ENCODE peak calls at places on chromosomes 6 and 20, in six cellular contexts. B is GM10248; X is T follicular helper cell; F is adrenal gland; V is stimulated activated CD8-positive, alpha-beta memory T cell treated with anti-CD3 and anti-CD28 coated beads, Interleukin-12 subunit alpha, Interleukin-12 subunit beta, amount 100 ng/mL, for 4 hours; S is activated CD4-positive, alpha-beta T cell treated with anti-CD3 and anti-CD28 coated beads, Interleukin-2, amount 50 U/mL, for 1 hour. K is an unnamed sample.

GRCh38 chr6:43256670-43257664 is 13.7 kb downstream of the TTBK1 start:
- DNase-seq in B (no peak), X (no peak), F (no peak), V (no peak), S (no peak), K (no peak)

GRCh38 chr6:83432626-83433025 is 1.8 kb upstream of the ME1 start:
- DNase-seq in B (no peak), X (no peak), F (no peak), V (no peak), S (no peak), K (no peak)

GRCh38 chr20:10843161-10843711 is 169.4 kb upstream of the JAG1 start:
- DNase-seq in B (no peak), X (no peak), F (no peak), V (no peak), S (no peak), K (no peak)

GRCh38 chr20:17320456-17320855 is 93.6 kb downstream of the PCSK2 start:
- DNase-seq in B (no peak), X (no peak), F (no peak), V (no peak), S (no peak), K (peak)

GRCh38 chr20:49541733-49542513 is 26.0 kb downstream of the PTGIS start:
- DNase-seq in B (peak), X (peak), F (peak), V (peak), S (peak), K (peak)

GRCh38 chr6:68826501-68826900 is 191.4 kb downstream of the ADGRB3 start:
- DNase-seq in B (no peak), X (no peak), F (no peak), V (no peak), S (no peak), K (no peak)

GRCh38 chr6:167668019-167668753 is 158.5 kb upstream of the AFDN start:
- DNase-seq in B (no peak), X (no peak), F (peak), V (no peak), S (no peak), K (no peak)

GRCh38 chr6:117270960-117271507 is 5.7 kb downstream of the VGLL2 start:
- DNase-seq in B (no peak), X (no peak), F (no peak), V (no peak), S (no peak), K (no peak)

GRCh38 chr6:82397962-82398692 is 34.5 kb downstream of the TPBG start:
- DNase-seq in B (no peak), X (no peak), F (no peak), V (no peak), S (no peak), K (peak)

GRCh38 chr6:15922510-15923307 is 206.2 kb upstream of the MYLIP start:
- DNase-seq in B (no peak), X (no peak), F (no peak), V (no peak), S (no peak), K (no peak)

GRCh38 chr6:31081872-31082271 is 30.5 kb downstream of the C6orf15 start:
- DNase-seq in B (no peak), X (no peak), F (no peak), V (no peak), S (no peak), K (peak)

GRCh38 chr6:37820713-37821069 is 1.2 kb downstream of the ZFAND3 start:
- DNase-seq in B (no peak), X (no peak), F (no peak), V (no peak), S (no peak), K (no peak)

GRCh38 chr20:41176711-41177552 is 39.6 kb downstream of the PLCG1 start:
- DNase-seq in B (no peak), X (no peak), F (peak), V (no peak), S (no peak), K (no peak)

GRCh38 chr6:108114861-108115597 is 40.5 kb upstream of the OSTM1 start:
- DNase-seq in B (no peak), X (no peak), F (peak), V (no peak), S (no peak), K (no peak)

GRCh38 chr6:85115876-85116275 is 334.0 kb upstream of the NT5E start:
- DNase-seq in B (no peak), X (no peak), F (no peak), V (no peak), S (no peak), K (no peak)

GRCh38 chr6:152170702-152171667 is 363.5 kb downstream of the ESR1 start:
- DNase-seq in B (peak), X (peak), F (peak), V (peak), S (peak), K (no peak)

GRCh38 chr6:112983741-112984221 is 636.7 kb downstream of the RFPL4B start:
- DNase-seq in B (no peak), X (no peak), F (no peak), V (no peak), S (no peak), K (no peak)

GRCh38 chr20:59125332-59125731 is 38.3 kb upstream of the ZNF831 start:
- DNase-seq in B (no peak), X (no peak), F (no peak), V (no peak), S (no peak), K (no peak)

GRCh38 chr20:4047614-4048013 is 32.3 kb upstream of the RNF24 start:
- DNase-seq in B (no peak), X (no peak), F (no peak), V (no peak), S (no peak), K (no peak)

GRCh38 chr20:44407402-44408184 is 52.1 kb downstream of the HNF4A start:
- DNase-seq in B (no peak), X (no peak), F (peak), V (no peak), S (no peak), K (peak)

GRCh38 chr6:25452027-25452426 is 172.9 kb downstream of the CARMIL1 start:
- DNase-seq in B (no peak), X (no peak), F (no peak), V (no peak), S (no peak), K (no peak)

GRCh38 chr6:169452869-169453186 is 199.2 kb upstream of the THBS2 start:
- DNase-seq in B (no peak), X (no peak), F (no peak), V (no peak), S (no peak), K (no peak)